ENCODE peak calls at places on chromosome 3, in eight cellular contexts. One of them, this sample, is unnamed.

GRCh38 chr3:100609305-100609704 is at the start of gene ADGRG7:
- DNase-seq in heart right ventricle: no peak
- DNase-seq in astrocyte of the spinal cord: no peak
- DNase-seq in lung: no peak
- DNase-seq in tibial nerve: no peak
- DNase-seq in stimulated activated CD8-positive, alpha-beta memory T cell treated with anti-CD3 and anti-CD28 coated beads, Interleukin-2, amount 100 ng/mL, for 1 hour: no peak
- DNase-seq in renal cortical epithelial cell: no peak
- DNase-seq in activated effector memory CD4-positive, alpha-beta T cell treated with anti-CD3 and anti-CD28 coated beads, Interleukin-2, amount 50 U/mL, for 16 hours: no peak
- DNase-seq in this sample: no peak

GRCh38 chr3:184341925-184342324 is 4.5 kb downstream of the FAM131A start:
- DNase-seq in heart right ventricle: no peak
- DNase-seq in astrocyte of the spinal cord: no peak
- DNase-seq in lung: peak; percentile 87
- DNase-seq in tibial nerve: no peak
- DNase-seq in stimulated activated CD8-positive, alpha-beta memory T cell treated with anti-CD3 and anti-CD28 coated beads, Interleukin-2, amount 100 ng/mL, for 1 hour: no peak
- DNase-seq in renal cortical epithelial cell: peak; percentile 22
- DNase-seq in activated effector memory CD4-positive, alpha-beta T cell treated with anti-CD3 and anti-CD28 coated beads, Interleukin-2, amount 50 U/mL, for 16 hours: no peak
- DNase-seq in this sample: no peak

GRCh38 chr3:193720169-193720568 is 127.2 kb downstream of the OPA1 start:
- DNase-seq in heart right ventricle: no peak
- DNase-seq in astrocyte of the spinal cord: no peak
- DNase-seq in lung: no peak
- DNase-seq in tibial nerve: no peak
- DNase-seq in stimulated activated CD8-positive, alpha-beta memory T cell treated with anti-CD3 and anti-CD28 coated beads, Interleukin-2, amount 100 ng/mL, for 1 hour: no peak
- DNase-seq in renal cortical epithelial cell: no peak
- DNase-seq in activated effector memory CD4-positive, alpha-beta T cell treated with anti-CD3 and anti-CD28 coated beads, Interleukin-2, amount 50 U/mL, for 16 hours: no peak
- DNase-seq in this sample: no peak

GRCh38 chr3:124412642-124413041 is 317.6 kb upstream of the UMPS start:
- DNase-seq in heart right ventricle: no peak
- DNase-seq in astrocyte of the spinal cord: no peak
- DNase-seq in lung: no peak
- DNase-seq in tibial nerve: no peak
- DNase-seq in stimulated activated CD8-positive, alpha-beta memory T cell treated with anti-CD3 and anti-CD28 coated beads, Interleukin-2, amount 100 ng/mL, for 1 hour: no peak
- DNase-seq in renal cortical epithelial cell: no peak
- DNase-seq in activated effector memory CD4-positive, alpha-beta T cell treated with anti-CD3 and anti-CD28 coated beads, Interleukin-2, amount 50 U/mL, for 16 hours: no peak
- DNase-seq in this sample: no peak

GRCh38 chr3:100993309-100993708 is at the start of gene ABI3BP:
- DNase-seq in heart right ventricle: peak; percentile 56
- DNase-seq in astrocyte of the spinal cord: peak; percentile 81
- DNase-seq in lung: peak; percentile 60
- DNase-seq in tibial nerve: peak; percentile 56
- DNase-seq in stimulated activated CD8-positive, alpha-beta memory T cell treated with anti-CD3 and anti-CD28 coated beads, Interleukin-2, amount 100 ng/mL, for 1 hour: no peak
- DNase-seq in renal cortical epithelial cell: peak; percentile 84
- DNase-seq in activated effector memory CD4-positive, alpha-beta T cell treated with anti-CD3 and anti-CD28 coated beads, Interleukin-2, amount 50 U/mL, for 16 hours: no peak
- DNase-seq in this sample: peak; percentile 93

GRCh38 chr3:70360985-70361384 is 48.5 kb upstream of the MDFIC2 start:
- DNase-seq in heart right ventricle: no peak
- DNase-seq in astrocyte of the spinal cord: peak; percentile 74
- DNase-seq in lung: no peak
- DNase-seq in tibial nerve: no peak
- DNase-seq in stimulated activated CD8-positive, alpha-beta memory T cell treated with anti-CD3 and anti-CD28 coated beads, Interleukin-2, amount 100 ng/mL, for 1 hour: no peak
- DNase-seq in renal cortical epithelial cell: peak; percentile 67
- DNase-seq in activated effector memory CD4-positive, alpha-beta T cell treated with anti-CD3 and anti-CD28 coated beads, Interleukin-2, amount 50 U/mL, for 16 hours: no peak
- DNase-seq in this sample: no peak

GRCh38 chr3:184603156-184604030 is 41.8 kb downstream of the EPHB3 start:
- DNase-seq in heart right ventricle: no peak
- DNase-seq in astrocyte of the spinal cord: no peak
- DNase-seq in lung: no peak
- DNase-seq in tibial nerve: no peak
- DNase-seq in stimulated activated CD8-positive, alpha-beta memory T cell treated with anti-CD3 and anti-CD28 coated beads, Interleukin-2, amount 100 ng/mL, for 1 hour: no peak
- DNase-seq in renal cortical epithelial cell: no peak
- DNase-seq in activated effector memory CD4-positive, alpha-beta T cell treated with anti-CD3 and anti-CD28 coated beads, Interleukin-2, amount 50 U/mL, for 16 hours: no peak
- DNase-seq in this sample: no peak

GRCh38 chr3:171984883-171985282 is 54.5 kb upstream of the FNDC3B start:
- DNase-seq in heart right ventricle: no peak
- DNase-seq in astrocyte of the spinal cord: no peak
- DNase-seq in lung: no peak
- DNase-seq in tibial nerve: no peak
- DNase-seq in stimulated activated CD8-positive, alpha-beta memory T cell treated with anti-CD3 and anti-CD28 coated beads, Interleukin-2, amount 100 ng/mL, for 1 hour: no peak
- DNase-seq in renal cortical epithelial cell: no peak
- DNase-seq in activated effector memory CD4-positive, alpha-beta T cell treated with anti-CD3 and anti-CD28 coated beads, Interleukin-2, amount 50 U/mL, for 16 hours: no peak
- DNase-seq in this sample: no peak

GRCh38 chr3:71684752-71685151 is 40.5 kb downstream of the EIF4E3 start:
- DNase-seq in heart right ventricle: peak; percentile 25
- DNase-seq in astrocyte of the spinal cord: peak; percentile 78
- DNase-seq in lung: no peak
- DNase-seq in tibial nerve: no peak
- DNase-seq in stimulated activated CD8-positive, alpha-beta memory T cell treated with anti-CD3 and anti-CD28 coated beads, Interleukin-2, amount 100 ng/mL, for 1 hour: no peak
- DNase-seq in renal cortical epithelial cell: peak; percentile 95
- DNase-seq in activated effector memory CD4-positive, alpha-beta T cell treated with anti-CD3 and anti-CD28 coated beads, Interleukin-2, amount 50 U/mL, for 16 hours: no peak
- DNase-seq in this sample: no peak

GRCh38 chr3:23316924-23317323 is 113.8 kb downstream of the UBE2E2 start:
- DNase-seq in heart right ventricle: no peak
- DNase-seq in astrocyte of the spinal cord: no peak
- DNase-seq in lung: no peak
- DNase-seq in tibial nerve: no peak
- DNase-seq in stimulated activated CD8-positive, alpha-beta memory T cell treated with anti-CD3 and anti-CD28 coated beads, Interleukin-2, amount 100 ng/mL, for 1 hour: no peak
- DNase-seq in renal cortical epithelial cell: no peak
- DNase-seq in activated effector memory CD4-positive, alpha-beta T cell treated with anti-CD3 and anti-CD28 coated beads, Interleukin-2, amount 50 U/mL, for 16 hours: no peak
- DNase-seq in this sample: no peak

GRCh38 chr3:99686955-99687612 is 48.7 kb downstream of the COL8A1 start:
- DNase-seq in heart right ventricle: peak; percentile 55
- DNase-seq in astrocyte of the spinal cord: peak; percentile 76
- DNase-seq in lung: peak; percentile 59
- DNase-seq in tibial nerve: peak; percentile 54
- DNase-seq in stimulated activated CD8-positive, alpha-beta memory T cell treated with anti-CD3 and anti-CD28 coated beads, Interleukin-2, amount 100 ng/mL, for 1 hour: no peak
- DNase-seq in renal cortical epithelial cell: peak; percentile 63
- DNase-seq in activated effector memory CD4-positive, alpha-beta T cell treated with anti-CD3 and anti-CD28 coated beads, Interleukin-2, amount 50 U/mL, for 16 hours: peak; percentile 66
- DNase-seq in this sample: peak; percentile 86

GRCh38 chr3:160956785-160957184 is 148.4 kb downstream of the B3GALNT1 start:
- DNase-seq in heart right ventricle: no peak
- DNase-seq in astrocyte of the spinal cord: peak; percentile 36
- DNase-seq in lung: no peak
- DNase-seq in tibial nerve: no peak
- DNase-seq in stimulated activated CD8-positive, alpha-beta memory T cell treated with anti-CD3 and anti-CD28 coated beads, Interleukin-2, amount 100 ng/mL, for 1 hour: no peak
- DNase-seq in renal cortical epithelial cell: peak; percentile 59
- DNase-seq in activated effector memory CD4-positive, alpha-beta T cell treated with anti-CD3 and anti-CD28 coated beads, Interleukin-2, amount 50 U/mL, for 16 hours: no peak
- DNase-seq in this sample: no peak

GRCh38 chr3:188834349-188834748 is 337.4 kb upstream of the TPRG1 start:
- DNase-seq in heart right ventricle: no peak
- DNase-seq in astrocyte of the spinal cord: no peak
- DNase-seq in lung: no peak
- DNase-seq in tibial nerve: no peak
- DNase-seq in stimulated activated CD8-positive, alpha-beta memory T cell treated with anti-CD3 and anti-CD28 coated beads, Interleukin-2, amount 100 ng/mL, for 1 hour: no peak
- DNase-seq in renal cortical epithelial cell: no peak
- DNase-seq in activated effector memory CD4-positive, alpha-beta T cell treated with anti-CD3 and anti-CD28 coated beads, Interleukin-2, amount 50 U/mL, for 16 hours: no peak
- DNase-seq in this sample: no peak

GRCh38 chr3:119356646-119357045 is 62.5 kb downstream of the ARHGAP31 start:
- DNase-seq in heart right ventricle: no peak
- DNase-seq in astrocyte of the spinal cord: no peak
- DNase-seq in lung: no peak
- DNase-seq in tibial nerve: no peak
- DNase-seq in stimulated activated CD8-positive, alpha-beta memory T cell treated with anti-CD3 and anti-CD28 coated beads, Interleukin-2, amount 100 ng/mL, for 1 hour: no peak
- DNase-seq in renal cortical epithelial cell: no peak
- DNase-seq in activated effector memory CD4-positive, alpha-beta T cell treated with anti-CD3 and anti-CD28 coated beads, Interleukin-2, amount 50 U/mL, for 16 hours: no peak
- DNase-seq in this sample: no peak

GRCh38 chr3:118760611-118761606 is 273.7 kb downstream of the IGSF11 start:
- DNase-seq in heart right ventricle: no peak
- DNase-seq in astrocyte of the spinal cord: no peak
- DNase-seq in lung: no peak
- DNase-seq in tibial nerve: no peak
- DNase-seq in stimulated activated CD8-positive, alpha-beta memory T cell treated with anti-CD3 and anti-CD28 coated beads, Interleukin-2, amount 100 ng/mL, for 1 hour: no peak
- DNase-seq in renal cortical epithelial cell: no peak
- DNase-seq in activated effector memory CD4-positive, alpha-beta T cell treated with anti-CD3 and anti-CD28 coated beads, Interleukin-2, amount 50 U/mL, for 16 hours: no peak
- DNase-seq in this sample: no peak

GRCh38 chr3:30664884-30665283 is 58.5 kb downstream of the TGFBR2 start:
- DNase-seq in heart right ventricle: no peak
- DNase-seq in astrocyte of the spinal cord: no peak
- DNase-seq in lung: no peak
- DNase-seq in tibial nerve: no peak
- DNase-seq in stimulated activated CD8-positive, alpha-beta memory T cell treated with anti-CD3 and anti-CD28 coated beads, Interleukin-2, amount 100 ng/mL, for 1 hour: no peak
- DNase-seq in renal cortical epithelial cell: no peak
- DNase-seq in activated effector memory CD4-positive, alpha-beta T cell treated with anti-CD3 and anti-CD28 coated beads, Interleukin-2, amount 50 U/mL, for 16 hours: no peak
- DNase-seq in this sample: no peak

GRCh38 chr3:64546856-64547255 is 140.9 kb downstream of the ADAMTS9 start:
- DNase-seq in heart right ventricle: no peak
- DNase-seq in astrocyte of the spinal cord: no peak
- DNase-seq in lung: no peak
- DNase-seq in tibial nerve: no peak
- DNase-seq in stimulated activated CD8-positive, alpha-beta memory T cell treated with anti-CD3 and anti-CD28 coated beads, Interleukin-2, amount 100 ng/mL, for 1 hour: no peak
- DNase-seq in renal cortical epithelial cell: no peak
- DNase-seq in activated effector memory CD4-positive, alpha-beta T cell treated with anti-CD3 and anti-CD28 coated beads, Interleukin-2, amount 50 U/mL, for 16 hours: no peak
- DNase-seq in this sample: no peak

GRCh38 chr3:5019411-5020261 is 40.4 kb downstream of the BHLHE40 start:
- DNase-seq in heart right ventricle: no peak
- DNase-seq in astrocyte of the spinal cord: no peak
- DNase-seq in lung: no peak
- DNase-seq in tibial nerve: no peak
- DNase-seq in stimulated activated CD8-positive, alpha-beta memory T cell treated with anti-CD3 and anti-CD28 coated beads, Interleukin-2, amount 100 ng/mL, for 1 hour: peak; percentile 29
- DNase-seq in renal cortical epithelial cell: no peak
- DNase-seq in activated effector memory CD4-positive, alpha-beta T cell treated with anti-CD3 and anti-CD28 coated beads, Interleukin-2, amount 50 U/mL, for 16 hours: peak; percentile 89
- DNase-seq in this sample: no peak

GRCh38 chr3:37751967-37752660 is 109.6 kb upstream of the CTDSPL start:
- DNase-seq in heart right ventricle: no peak
- DNase-seq in astrocyte of the spinal cord: no peak
- DNase-seq in lung: no peak
- DNase-seq in tibial nerve: no peak
- DNase-seq in stimulated activated CD8-positive, alpha-beta memory T cell treated with anti-CD3 and anti-CD28 coated beads, Interleukin-2, amount 100 ng/mL, for 1 hour: no peak
- DNase-seq in renal cortical epithelial cell: no peak
- DNase-seq in activated effector memory CD4-positive, alpha-beta T cell treated with anti-CD3 and anti-CD28 coated beads, Interleukin-2, amount 50 U/mL, for 16 hours: no peak
- DNase-seq in this sample: no peak

GRCh38 chr3:163019260-163019659 is 1522.7 kb downstream of the OTOL1 start:
- DNase-seq in heart right ventricle: no peak
- DNase-seq in astrocyte of the spinal cord: no peak
- DNase-seq in lung: no peak
- DNase-seq in tibial nerve: no peak
- DNase-seq in stimulated activated CD8-positive, alpha-beta memory T cell treated with anti-CD3 and anti-CD28 coated beads, Interleukin-2, amount 100 ng/mL, for 1 hour: no peak
- DNase-seq in renal cortical epithelial cell: no peak
- DNase-seq in activated effector memory CD4-positive, alpha-beta T cell treated with anti-CD3 and anti-CD28 coated beads, Interleukin-2, amount 50 U/mL, for 16 hours: no peak
- DNase-seq in this sample: no peak

GRCh38 chr3:173513123-173513522 is 115.6 kb downstream of the NLGN1 start:
- DNase-seq in heart right ventricle: no peak
- DNase-seq in astrocyte of the spinal cord: no peak
- DNase-seq in lung: no peak
- DNase-seq in tibial nerve: no peak
- DNase-seq in stimulated activated CD8-positive, alpha-beta memory T cell treated with anti-CD3 and anti-CD28 coated beads, Interleukin-2, amount 100 ng/mL, for 1 hour: no peak
- DNase-seq in renal cortical epithelial cell: peak; percentile 32
- DNase-seq in activated effector memory CD4-positive, alpha-beta T cell treated with anti-CD3 and anti-CD28 coated beads, Interleukin-2, amount 50 U/mL, for 16 hours: no peak
- DNase-seq in this sample: no peak

GRCh38 chr3:100650651-100651611 is 41.5 kb downstream of the ADGRG7 start:
- DNase-seq in heart right ventricle: no peak
- DNase-seq in astrocyte of the spinal cord: peak; percentile 71
- DNase-seq in lung: no peak
- DNase-seq in tibial nerve: no peak
- DNase-seq in stimulated activated CD8-positive, alpha-beta memory T cell treated with anti-CD3 and anti-CD28 coated beads, Interleukin-2, amount 100 ng/mL, for 1 hour: no peak
- DNase-seq in renal cortical epithelial cell: peak; percentile 76
- DNase-seq in activated effector memory CD4-positive, alpha-beta T cell treated with anti-CD3 and anti-CD28 coated beads, Interleukin-2, amount 50 U/mL, for 16 hours: no peak
- DNase-seq in this sample: no peak

GRCh38 chr3:23691343-23691895 is 114.3 kb upstream of the UBE2E1 start:
- DNase-seq in heart right ventricle: no peak
- DNase-seq in astrocyte of the spinal cord: no peak
- DNase-seq in lung: no peak
- DNase-seq in tibial nerve: no peak
- DNase-seq in stimulated activated CD8-positive, alpha-beta memory T cell treated with anti-CD3 and anti-CD28 coated beads, Interleukin-2, amount 100 ng/mL, for 1 hour: no peak
- DNase-seq in renal cortical epithelial cell: no peak
- DNase-seq in activated effector memory CD4-positive, alpha-beta T cell treated with anti-CD3 and anti-CD28 coated beads, Interleukin-2, amount 50 U/mL, for 16 hours: no peak
- DNase-seq in this sample: no peak

GRCh38 chr3:85939026-85939616 is 980.3 kb downstream of the CADM2 start:
- DNase-seq in heart right ventricle: no peak
- DNase-seq in astrocyte of the spinal cord: peak; percentile 46
- DNase-seq in lung: no peak
- DNase-seq in tibial nerve: no peak
- DNase-seq in stimulated activated CD8-positive, alpha-beta memory T cell treated with anti-CD3 and anti-CD28 coated beads, Interleukin-2, amount 100 ng/mL, for 1 hour: no peak
- DNase-seq in renal cortical epithelial cell: peak; percentile 7
- DNase-seq in activated effector memory CD4-positive, alpha-beta T cell treated with anti-CD3 and anti-CD28 coated beads, Interleukin-2, amount 50 U/mL, for 16 hours: no peak
- DNase-seq in this sample: no peak

GRCh38 chr3:139460529-139460928 is 15.8 kb downstream of the RBP2 start:
- DNase-seq in heart right ventricle: no peak
- DNase-seq in astrocyte of the spinal cord: no peak
- DNase-seq in lung: no peak
- DNase-seq in tibial nerve: no peak
- DNase-seq in stimulated activated CD8-positive, alpha-beta memory T cell treated with anti-CD3 and anti-CD28 coated beads, Interleukin-2, amount 100 ng/mL, for 1 hour: no peak
- DNase-seq in renal cortical epithelial cell: no peak
- DNase-seq in activated effector memory CD4-positive, alpha-beta T cell treated with anti-CD3 and anti-CD28 coated beads, Interleukin-2, amount 50 U/mL, for 16 hours: no peak
- DNase-seq in this sample: no peak

GRCh38 chr3:12350151-12350813 is 61.4 kb downstream of the PPARG start:
- DNase-seq in heart right ventricle: peak; percentile 40
- DNase-seq in astrocyte of the spinal cord: peak; percentile 37
- DNase-seq in lung: peak; percentile 56
- DNase-seq in tibial nerve: no peak
- DNase-seq in stimulated activated CD8-positive, alpha-beta memory T cell treated with anti-CD3 and anti-CD28 coated beads, Interleukin-2, amount 100 ng/mL, for 1 hour: no peak
- DNase-seq in renal cortical epithelial cell: peak; percentile 77
- DNase-seq in activated effector memory CD4-positive, alpha-beta T cell treated with anti-CD3 and anti-CD28 coated beads, Interleukin-2, amount 50 U/mL, for 16 hours: no peak
- DNase-seq in this sample: no peak

GRCh38 chr3:13644341-13645082 is 95.6 kb downstream of the FBLN2 start:
- DNase-seq in heart right ventricle: no peak
- DNase-seq in astrocyte of the spinal cord: peak; percentile 32
- DNase-seq in lung: no peak
- DNase-seq in tibial nerve: no peak
- DNase-seq in stimulated activated CD8-positive, alpha-beta memory T cell treated with anti-CD3 and anti-CD28 coated beads, Interleukin-2, amount 100 ng/mL, for 1 hour: no peak
- DNase-seq in renal cortical epithelial cell: peak; percentile 33
- DNase-seq in activated effector memory CD4-positive, alpha-beta T cell treated with anti-CD3 and anti-CD28 coated beads, Interleukin-2, amount 50 U/mL, for 16 hours: no peak
- DNase-seq in this sample: no peak

This sample was measured in posterior vena cava.